ENCODE peak calls at places on chromosomes 4 and X, in ten cellular contexts. V, Q, B, R, W, A, X, U, N and E are unnamed samples.

GRCh38 chr4:95761441-95761840 is 78.5 kb upstream of the PDHA2 start:
- DNase-seq in A (peak), V (no peak), Q (no peak), R (peak), X (peak), W (no peak), U (no peak), N (no peak), B (no peak), E (no peak)

GRCh38 chr4:169174247-169174646 is 96.5 kb downstream of the SH3RF1 start:
- DNase-seq in Q (no peak), N (no peak), A (no peak), R (no peak), V (no peak), X (no peak), B (no peak), W (no peak), U (no peak), E (no peak)

GRCh38 chr4:152663203-152664066 is 16.4 kb downstream of the TMEM154 start:
- DNase-seq in X (no peak), V (no peak), Q (no peak), A (peak), B (no peak), N (no peak), U (no peak), R (no peak), W (peak), E (no peak)

GRCh38 chrX:52410439-52411394 is 41.9 kb downstream of the XAGE2 start:
- DNase-seq in A (no peak), R (no peak), X (no peak), B (no peak), W (no peak), Q (no peak), N (no peak), U (no peak), V (no peak), E (no peak)

GRCh38 chr4:63348735-63349673 is 1060.2 kb downstream of the TECRL start:
- DNase-seq in B (no peak), W (no peak), U (no peak), Q (no peak), X (no peak), A (no peak), V (no peak), N (peak), R (no peak), E (no peak)

GRCh38 chr4:138204507-138204906 is 37.6 kb downstream of the SLC7A11 start:
- DNase-seq in B (no peak), U (no peak), X (no peak), A (no peak), V (no peak), Q (no peak), N (no peak), W (no peak), R (no peak), E (no peak)

GRCh38 chr4:121484633-121485032 is 103.8 kb upstream of the QRFPR start:
- DNase-seq in N (no peak), B (no peak), U (no peak), Q (no peak), V (no peak), X (peak), W (no peak), R (peak), A (peak), E (peak)

GRCh38 chr4:155506761-155507160 is 130.0 kb upstream of the MAP9 start:
- DNase-seq in V (no peak), B (no peak), U (no peak), X (no peak), N (no peak), R (no peak), W (no peak), A (no peak), Q (no peak), E (no peak)

GRCh38 chr4:182493377-182493776 is 250.2 kb downstream of the TENM3 start:
- DNase-seq in Q (no peak), N (no peak), W (no peak), R (no peak), B (no peak), V (no peak), A (no peak), X (no peak), U (no peak), E (no peak)
- H3K4me3 ChIP-seq in Q (no peak), N (no peak), W (no peak), R (no peak), B (no peak), V (no peak), A (no peak), X (no peak), U (no peak), E (no peak)

DNA sequence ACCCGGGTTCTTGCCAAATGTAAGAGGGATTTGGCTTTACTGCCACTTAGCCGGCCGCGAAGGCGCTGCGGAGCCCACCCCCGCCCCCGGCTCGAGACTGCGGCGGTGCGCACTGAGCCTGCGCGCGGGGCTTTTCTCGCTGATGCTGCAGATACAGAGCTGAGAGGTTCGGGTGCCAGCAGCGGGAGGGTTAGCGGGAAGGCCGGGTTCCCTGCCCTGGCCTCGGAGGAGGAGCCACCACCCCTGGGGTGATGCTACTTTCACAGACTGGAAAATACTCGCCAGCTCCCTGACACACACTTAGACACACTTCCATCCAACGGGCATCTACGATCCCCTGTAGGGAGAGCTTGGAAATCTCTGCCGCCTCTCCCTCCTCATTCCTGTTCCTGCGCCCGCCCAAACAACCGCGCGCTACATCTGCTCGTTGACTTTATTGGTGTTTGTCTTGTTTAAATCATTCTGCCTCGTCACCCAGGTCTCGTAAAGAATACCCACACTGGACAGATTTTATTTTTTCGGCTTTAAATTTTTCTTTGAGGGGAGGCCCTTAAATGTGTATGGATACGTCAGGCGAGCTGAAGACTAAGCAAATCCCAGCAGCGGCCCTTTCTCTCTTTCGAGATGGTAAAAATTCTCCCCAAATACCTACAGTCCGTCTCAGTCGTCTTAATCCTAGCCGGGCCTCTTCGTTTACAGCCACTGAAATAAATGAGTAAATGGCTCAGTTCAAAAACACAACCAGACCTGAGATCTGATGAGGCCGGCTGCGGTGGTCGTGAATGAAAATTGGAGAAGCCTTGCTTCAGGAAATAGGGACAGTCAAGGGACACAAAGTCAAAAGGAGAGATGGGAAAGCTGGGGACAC is 1.9 kb upstream of the PCDH7 start:
- DNase-seq in R (peak), Q (no peak), B (no peak), N (peak), A (peak), W (no peak), X (no peak), U (peak), V (no peak), E (peak)
- H3K4me3 ChIP-seq in R (peak), Q (peak), B (no peak), N (peak), A (peak), W (no peak), X (peak), U (peak), V (peak), E (peak)

GRCh38 chr4:186029731-186030421 is 39.1 kb upstream of the TLR3 start:
- DNase-seq in B (peak), N (peak), X (peak), Q (peak), V (peak), R (peak), W (no peak), U (peak), A (peak), E (peak)

GRCh38 chr4:186027405-186027804 is 41.6 kb upstream of the TLR3 start:
- DNase-seq in R (no peak), V (no peak), X (no peak), Q (no peak), U (peak), W (no peak), A (no peak), N (no peak), B (no peak), E (no peak)

GRCh38 chr4:186032259-186032658 is 36.7 kb upstream of the TLR3 start:
- DNase-seq in U (no peak), X (no peak), A (no peak), N (no peak), W (no peak), V (no peak), B (no peak), Q (no peak), R (peak), E (no peak)

GRCh38 chr4:186033027-186033426 is 35.9 kb upstream of the TLR3 start:
- DNase-seq in N (no peak), U (no peak), B (no peak), A (no peak), R (no peak), W (no peak), X (no peak), Q (no peak), V (no peak), E (no peak)

DNA sequence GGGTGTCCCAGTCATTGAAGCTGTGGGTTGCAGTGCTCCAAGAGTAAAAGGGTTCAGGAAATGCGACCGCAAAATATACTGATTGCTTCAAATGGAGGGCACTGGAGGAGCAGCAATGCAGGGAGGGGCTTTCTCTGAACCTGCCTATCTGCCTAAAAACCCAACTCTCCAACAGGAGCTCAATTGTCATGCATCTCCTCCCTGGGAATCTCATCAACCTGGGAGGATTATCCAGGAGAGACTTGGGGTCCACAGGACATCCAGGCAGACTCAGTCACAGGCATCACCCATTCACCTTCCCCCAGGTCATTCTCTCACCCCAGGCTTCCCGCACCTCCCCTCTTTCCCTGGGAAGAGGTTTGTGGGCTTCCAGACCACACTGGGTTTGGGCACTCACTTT is 38.2 kb upstream of the TLR3 start:
- DNase-seq in R (no peak), X (no peak), U (no peak), Q (no peak), W (no peak), A (no peak), V (no peak), B (no peak), N (no peak), E (no peak)
- H3K4me3 ChIP-seq in R (no peak), X (no peak), U (no peak), Q (no peak), W (no peak), A (no peak), V (no peak), B (no peak), N (no peak), E (peak)

DNA sequence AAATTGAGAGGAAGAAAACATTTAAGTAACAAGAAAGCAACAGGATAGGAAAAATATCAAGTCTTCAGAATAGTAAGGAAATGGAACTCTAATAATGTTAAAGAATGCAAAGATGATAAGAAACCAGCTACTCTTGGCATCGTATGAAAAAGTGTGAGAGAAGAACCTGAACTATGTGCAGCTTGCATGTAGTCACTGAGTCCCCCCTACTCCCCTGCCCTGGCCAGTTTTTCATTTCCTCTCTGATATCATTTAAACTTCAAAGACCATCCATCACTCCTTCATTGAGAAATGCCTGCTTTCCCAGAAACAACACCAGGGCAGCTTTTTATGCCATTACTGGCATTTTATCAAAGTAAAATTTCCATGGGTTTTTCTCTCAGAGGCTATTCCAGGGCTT is 28.1 kb downstream of the INPP4B start:
- DNase-seq in N (no peak), U (no peak), V (no peak), Q (no peak), R (peak), A (peak), W (no peak), X (peak), B (no peak), E (no peak)
- H3K4me3 ChIP-seq in N (no peak), U (no peak), V (no peak), Q (no peak), R (peak), A (no peak), W (no peak), X (no peak), B (no peak), E (peak)

GRCh38 chr4:25065451-25065850 is 34.7 kb upstream of the LGI2 start:
- DNase-seq in V (no peak), N (no peak), A (no peak), U (no peak), B (no peak), Q (no peak), X (no peak), W (no peak), R (no peak), E (no peak)
- H3K4me3 ChIP-seq in V (no peak), N (no peak), A (no peak), U (no peak), B (no peak), Q (no peak), X (no peak), W (no peak), R (no peak), E (no peak)

DNA sequence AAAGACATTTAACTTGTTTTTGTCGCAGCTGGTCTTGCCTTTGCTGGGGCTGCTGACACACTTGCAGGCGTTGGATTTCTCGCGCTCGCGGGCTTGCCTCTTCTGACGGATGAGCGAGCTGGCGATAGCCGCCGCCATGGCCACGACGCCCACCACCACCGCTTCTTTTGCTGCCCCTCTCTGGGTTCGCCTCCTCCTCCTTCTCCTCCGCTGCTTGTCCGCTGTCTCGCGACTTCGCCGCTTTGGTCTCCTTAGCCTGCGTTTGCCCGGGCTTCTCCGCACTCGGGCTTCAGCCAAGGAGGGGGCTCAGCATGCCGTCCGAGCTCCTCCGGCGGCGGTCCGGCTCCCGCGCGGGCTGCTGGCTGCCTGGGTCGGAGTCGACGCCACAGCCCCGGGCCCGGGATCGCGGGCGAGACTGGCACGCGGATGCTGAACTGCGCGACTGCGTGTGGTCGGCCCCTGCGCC is 618 bp downstream of the FGF13 start:
- DNase-seq in W (no peak), X (no peak), A (no peak), V (no peak), R (peak), U (no peak), N (no peak), B (no peak), Q (no peak), E (peak)
- H3K4me3 ChIP-seq in W (no peak), X (peak), A (no peak), V (no peak), R (peak), U (peak), N (peak), B (peak), Q (peak), E (no peak)

GRCh38 chr4:117249333-117249732 is 164.0 kb upstream of the TRAM1L1 start:
- DNase-seq in W (no peak), A (no peak), R (no peak), N (no peak), X (no peak), B (no peak), U (no peak), V (no peak), Q (no peak), E (no peak)
- H3K4me3 ChIP-seq in W (no peak), A (no peak), R (no peak), N (no peak), X (no peak), B (no peak), U (no peak), V (no peak), Q (no peak), E (no peak)

DNA sequence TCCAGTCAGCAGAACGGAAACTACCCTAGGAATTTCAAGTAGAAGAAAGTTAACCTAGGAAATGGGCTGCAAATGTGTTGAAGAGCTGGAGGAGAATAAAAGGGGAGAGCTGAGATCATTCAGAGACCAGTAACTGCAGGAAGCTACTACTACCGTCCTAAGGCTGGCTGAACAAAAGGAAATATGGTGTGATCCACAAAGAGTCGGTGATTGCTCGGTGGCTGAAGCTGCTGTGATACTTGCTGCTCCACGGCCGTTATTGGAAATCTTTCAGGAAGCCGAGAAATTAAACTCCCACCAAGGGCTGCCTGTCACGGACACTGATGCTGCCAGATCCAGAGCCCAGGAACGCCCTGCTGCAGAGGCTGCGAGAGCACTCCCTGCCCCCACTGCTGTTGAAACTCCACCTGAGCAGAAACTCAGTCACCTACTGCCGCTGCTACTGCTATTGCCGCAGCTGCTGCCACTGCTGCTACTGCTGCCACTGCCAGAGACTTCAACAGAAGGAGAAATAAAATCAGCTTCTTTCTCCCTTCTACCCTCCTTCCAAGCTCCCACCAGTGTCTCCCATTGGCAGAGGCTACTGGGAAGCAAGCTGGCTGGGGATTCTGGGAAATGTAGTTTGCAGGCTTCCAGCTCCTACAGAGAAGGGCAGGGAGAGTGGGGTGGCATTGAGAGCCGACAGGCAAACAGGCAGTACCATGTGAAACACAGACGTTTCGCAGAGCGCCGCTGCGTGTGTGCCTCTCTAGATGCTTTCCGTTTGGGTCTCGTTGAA is 125.9 kb upstream of the ENPP6 start:
- DNase-seq in V (peak), A (peak), X (peak), U (peak), B (peak), R (peak), N (peak), Q (peak), W (no peak), E (peak)
- H3K4me3 ChIP-seq in V (peak), A (peak), X (peak), U (peak), B (peak), R (peak), N (peak), Q (peak), W (peak), E (peak)

DNA sequence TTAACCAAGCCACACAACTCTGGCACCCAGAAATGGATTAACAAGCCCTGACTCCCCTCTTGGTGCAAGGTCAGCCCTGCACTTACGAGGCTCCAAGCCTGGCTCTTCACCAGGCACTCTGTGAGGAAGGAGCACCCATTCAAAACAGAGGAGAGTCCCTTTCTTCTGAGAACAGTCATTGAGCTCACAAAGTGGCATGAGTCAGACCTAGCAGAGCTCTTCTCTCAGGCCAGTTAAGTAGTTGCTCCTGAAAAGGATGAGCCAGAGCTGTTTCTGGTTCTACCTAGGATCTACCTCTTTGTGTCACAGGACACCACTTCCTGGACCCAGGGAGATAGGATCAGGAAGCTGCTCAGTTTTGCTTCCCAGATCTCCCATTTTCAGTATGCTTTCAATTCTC is 48.2 kb downstream of the EVC2 start:
- DNase-seq in W (no peak), X (no peak), N (no peak), Q (no peak), R (peak), A (peak), U (no peak), B (no peak), V (no peak), E (no peak)
- H3K4me3 ChIP-seq in W (no peak), X (no peak), N (no peak), Q (no peak), R (no peak), A (no peak), U (no peak), B (no peak), V (no peak), E (no peak)

DNA sequence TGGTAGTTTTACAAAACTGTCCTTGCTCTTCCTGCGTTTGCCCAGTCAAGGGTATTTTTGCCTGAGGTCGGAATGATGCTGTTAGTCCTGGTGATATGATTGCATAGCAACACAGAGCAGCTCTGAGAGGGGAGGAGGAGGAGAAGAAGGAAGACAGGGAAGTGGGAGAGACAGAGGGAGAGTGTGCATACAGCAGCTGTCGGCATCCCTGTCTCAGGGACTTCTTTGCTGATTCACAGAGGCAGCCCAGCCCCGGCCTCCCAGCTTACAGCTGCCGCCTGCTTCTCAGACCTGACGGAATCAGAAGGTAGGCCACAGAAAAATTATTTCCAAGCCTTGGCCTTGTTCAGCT is 230 bp downstream of the DRP2 start:
- DNase-seq in A (no peak), Q (no peak), W (no peak), B (no peak), V (no peak), U (no peak), X (no peak), R (peak), N (no peak), E (no peak)
- H3K4me3 ChIP-seq in A (no peak), Q (no peak), W (no peak), B (no peak), V (no peak), U (no peak), X (peak), R (peak), N (no peak), E (no peak)